ENCODE peak calls at places on chromosomes 13 and 19, in seven cellular contexts. One of them, this sample, is unnamed.
A peak's percentile ranks its signal among the peaks of the same experiment; 100 is the strongest.

GRCh38 chr19:47573076-47574026 is at the start of gene ZNF541:
- DNase-seq in NB4: no peak
- DNase-seq in transverse colon: peak; percentile 61
- DNase-seq in cardiac muscle cell: no peak
- DNase-seq in neuronal stem cell: no peak
- DNase-seq in HEK293T: no peak
- DNase-seq in tibial artery: peak; percentile 82
- DNase-seq in this sample: peak; percentile 57

GRCh38 chr13:24184855-24185254 is 24.3 kb downstream of the SPATA13 start:
- DNase-seq in NB4: no peak
- DNase-seq in transverse colon: no peak
- DNase-seq in cardiac muscle cell: no peak
- DNase-seq in neuronal stem cell: no peak
- DNase-seq in HEK293T: no peak
- DNase-seq in tibial artery: no peak
- DNase-seq in this sample: no peak

GRCh38 chr13:98487522-98487921 is 89.4 kb downstream of the STK24 start:
- DNase-seq in NB4: no peak
- DNase-seq in transverse colon: no peak
- DNase-seq in cardiac muscle cell: no peak
- DNase-seq in neuronal stem cell: no peak
- DNase-seq in HEK293T: no peak
- DNase-seq in tibial artery: no peak
- DNase-seq in this sample: no peak

GRCh38 chr13:114063545-114064515 is 68.6 kb downstream of the RASA3 start:
- DNase-seq in NB4: peak; percentile 68
- DNase-seq in transverse colon: peak; percentile 66
- DNase-seq in cardiac muscle cell: no peak
- DNase-seq in neuronal stem cell: no peak
- DNase-seq in HEK293T: no peak
- DNase-seq in tibial artery: peak; percentile 88
- DNase-seq in this sample: no peak

GRCh38 chr13:77860621-77861020 is 58.0 kb downstream of the EDNRB start:
- DNase-seq in NB4: peak; percentile 62
- DNase-seq in transverse colon: no peak
- DNase-seq in cardiac muscle cell: no peak
- DNase-seq in neuronal stem cell: no peak
- DNase-seq in HEK293T: no peak
- DNase-seq in tibial artery: no peak
- DNase-seq in this sample: no peak

GRCh38 chr13:90947976-90948375 is 399.5 kb upstream of the MIR17HG start:
- DNase-seq in NB4: no peak
- DNase-seq in transverse colon: no peak
- DNase-seq in cardiac muscle cell: no peak
- DNase-seq in neuronal stem cell: no peak
- DNase-seq in HEK293T: no peak
- DNase-seq in tibial artery: no peak
- DNase-seq in this sample: no peak

GRCh38 chr13:50722437-50723125 is 120.9 kb downstream of the DLEU7 start:
- DNase-seq in NB4: no peak
- DNase-seq in transverse colon: no peak
- DNase-seq in cardiac muscle cell: no peak
- DNase-seq in neuronal stem cell: no peak
- DNase-seq in HEK293T: no peak
- DNase-seq in tibial artery: no peak
- DNase-seq in this sample: no peak

GRCh38 chr13:31951215-31951678 is 80.3 kb upstream of the FRY start:
- DNase-seq in NB4: peak; percentile 94
- DNase-seq in transverse colon: peak; percentile 48
- DNase-seq in cardiac muscle cell: peak; percentile 8
- DNase-seq in neuronal stem cell: no peak
- DNase-seq in HEK293T: no peak
- DNase-seq in tibial artery: peak; percentile 77
- DNase-seq in this sample: peak; percentile 52

GRCh38 chr13:29578300-29579048 is 17.0 kb downstream of the SLC7A1 start:
- DNase-seq in NB4: no peak
- DNase-seq in transverse colon: no peak
- DNase-seq in cardiac muscle cell: no peak
- DNase-seq in neuronal stem cell: no peak
- DNase-seq in HEK293T: no peak
- DNase-seq in tibial artery: no peak
- DNase-seq in this sample: no peak

GRCh38 chr19:17841810-17842662 is 5.7 kb downstream of the JAK3 start:
- DNase-seq in NB4: peak; percentile 40
- DNase-seq in transverse colon: peak; percentile 80
- DNase-seq in cardiac muscle cell: peak; percentile 97
- DNase-seq in neuronal stem cell: peak; percentile 99
- DNase-seq in HEK293T: peak; percentile 97
- DNase-seq in tibial artery: peak; percentile 84
- DNase-seq in this sample: peak; percentile 94

GRCh38 chr13:74114202-74114601 is 20.0 kb downstream of the KLF12 start:
- DNase-seq in NB4: no peak
- DNase-seq in transverse colon: no peak
- DNase-seq in cardiac muscle cell: no peak
- DNase-seq in neuronal stem cell: no peak
- DNase-seq in HEK293T: no peak
- DNase-seq in tibial artery: no peak
- DNase-seq in this sample: no peak

GRCh38 chr19:12113121-12113520 is 27.0 kb downstream of the ZNF20 start:
- DNase-seq in NB4: no peak
- DNase-seq in transverse colon: no peak
- DNase-seq in cardiac muscle cell: no peak
- DNase-seq in neuronal stem cell: no peak
- DNase-seq in HEK293T: no peak
- DNase-seq in tibial artery: no peak
- DNase-seq in this sample: no peak

GRCh38 chr13:93151277-93151676 is 75.3 kb upstream of the GPC6 start:
- DNase-seq in NB4: peak; percentile 87
- DNase-seq in transverse colon: no peak
- DNase-seq in cardiac muscle cell: no peak
- DNase-seq in neuronal stem cell: no peak
- DNase-seq in HEK293T: no peak
- DNase-seq in tibial artery: no peak
- DNase-seq in this sample: no peak

GRCh38 chr13:80036845-80037504 is 304.0 kb downstream of the SPRY2 start:
- DNase-seq in NB4: peak; percentile 88
- DNase-seq in transverse colon: no peak
- DNase-seq in cardiac muscle cell: no peak
- DNase-seq in neuronal stem cell: no peak
- DNase-seq in HEK293T: no peak
- DNase-seq in tibial artery: no peak
- DNase-seq in this sample: no peak

GRCh38 chr19:46383171-46383815 is 30.1 kb downstream of the CCDC8 start:
- DNase-seq in NB4: peak; percentile 6
- DNase-seq in transverse colon: no peak
- DNase-seq in cardiac muscle cell: no peak
- DNase-seq in neuronal stem cell: no peak
- DNase-seq in HEK293T: no peak
- DNase-seq in tibial artery: no peak
- DNase-seq in this sample: no peak

GRCh38 chr19:48975947-48976847 is 11.1 kb downstream of the FTL start:
- DNase-seq in NB4: peak; percentile 56
- DNase-seq in transverse colon: no peak
- DNase-seq in cardiac muscle cell: peak; percentile 42
- DNase-seq in neuronal stem cell: no peak
- DNase-seq in HEK293T: peak; percentile 57
- DNase-seq in tibial artery: no peak
- DNase-seq in this sample: peak; percentile 72

GRCh38 chr13:106098778-106099177 is 436.7 kb downstream of the EFNB2 start:
- DNase-seq in NB4: no peak
- DNase-seq in transverse colon: no peak
- DNase-seq in cardiac muscle cell: no peak
- DNase-seq in neuronal stem cell: no peak
- DNase-seq in HEK293T: no peak
- DNase-seq in tibial artery: no peak
- DNase-seq in this sample: no peak

GRCh38 chr19:1796395-1797142 is 15.5 kb downstream of the ATP8B3 start:
- DNase-seq in NB4: no peak
- DNase-seq in transverse colon: no peak
- DNase-seq in cardiac muscle cell: no peak
- DNase-seq in neuronal stem cell: no peak
- DNase-seq in HEK293T: no peak
- DNase-seq in tibial artery: no peak
- DNase-seq in this sample: no peak

GRCh38 chr13:99836291-99836690 is 135.3 kb downstream of the ZIC5 start:
- DNase-seq in NB4: no peak
- DNase-seq in transverse colon: no peak
- DNase-seq in cardiac muscle cell: no peak
- DNase-seq in neuronal stem cell: no peak
- DNase-seq in HEK293T: no peak
- DNase-seq in tibial artery: no peak
- DNase-seq in this sample: no peak

GRCh38 chr13:101262306-101262705 is 154.0 kb downstream of the NALCN start:
- DNase-seq in NB4: no peak
- DNase-seq in transverse colon: no peak
- DNase-seq in cardiac muscle cell: no peak
- DNase-seq in neuronal stem cell: no peak
- DNase-seq in HEK293T: no peak
- DNase-seq in tibial artery: no peak
- DNase-seq in this sample: no peak

GRCh38 chr13:65917731-65918130 is 1312.4 kb downstream of the PCDH9 start:
- DNase-seq in NB4: no peak
- DNase-seq in transverse colon: no peak
- DNase-seq in cardiac muscle cell: no peak
- DNase-seq in neuronal stem cell: no peak
- DNase-seq in HEK293T: no peak
- DNase-seq in tibial artery: no peak
- DNase-seq in this sample: no peak

GRCh38 chr19:10760268-10760944 is 42.5 kb downstream of the DNM2 start:
- DNase-seq in NB4: peak; percentile 68
- DNase-seq in transverse colon: peak; percentile 49
- DNase-seq in cardiac muscle cell: peak; percentile 15
- DNase-seq in neuronal stem cell: no peak
- DNase-seq in HEK293T: peak; percentile 47
- DNase-seq in tibial artery: no peak
- DNase-seq in this sample: peak; percentile 84

GRCh38 chr13:42355118-42355840 is 83.3 kb downstream of the AKAP11 start:
- DNase-seq in NB4: no peak
- DNase-seq in transverse colon: no peak
- DNase-seq in cardiac muscle cell: peak; percentile 39
- DNase-seq in neuronal stem cell: no peak
- DNase-seq in HEK293T: no peak
- DNase-seq in tibial artery: no peak
- DNase-seq in this sample: no peak

GRCh38 chr13:40438999-40439797 is 227.2 kb downstream of the FOXO1 start:
- DNase-seq in NB4: no peak
- DNase-seq in transverse colon: no peak
- DNase-seq in cardiac muscle cell: no peak
- DNase-seq in neuronal stem cell: no peak
- DNase-seq in HEK293T: no peak
- DNase-seq in tibial artery: no peak
- DNase-seq in this sample: no peak

GRCh38 chr19:19381007-19381926 is 24.2 kb upstream of the GATAD2A start:
- DNase-seq in NB4: no peak
- DNase-seq in transverse colon: peak; percentile 42
- DNase-seq in cardiac muscle cell: no peak
- DNase-seq in neuronal stem cell: no peak
- DNase-seq in HEK293T: no peak
- DNase-seq in tibial artery: no peak
- DNase-seq in this sample: no peak

GRCh38 chr19:10432736-10433130 is 12.4 kb downstream of the PDE4A start:
- DNase-seq in NB4: peak; percentile 44
- DNase-seq in transverse colon: no peak
- DNase-seq in cardiac muscle cell: no peak
- DNase-seq in neuronal stem cell: no peak
- DNase-seq in HEK293T: no peak
- DNase-seq in tibial artery: no peak
- DNase-seq in this sample: no peak

GRCh38 chr19:45809643-45810159 is 5.4 kb downstream of the RSPH6A start:
- DNase-seq in NB4: peak; percentile 93
- DNase-seq in transverse colon: no peak
- DNase-seq in cardiac muscle cell: no peak
- DNase-seq in neuronal stem cell: no peak
- DNase-seq in HEK293T: no peak
- DNase-seq in tibial artery: no peak
- DNase-seq in this sample: peak; percentile 19

GRCh38 chr13:113649212-113649611 is 8.8 kb downstream of the ATP4B start:
- DNase-seq in NB4: no peak
- DNase-seq in transverse colon: peak; percentile 3
- DNase-seq in cardiac muscle cell: no peak
- DNase-seq in neuronal stem cell: no peak
- DNase-seq in HEK293T: no peak
- DNase-seq in tibial artery: peak; percentile 48
- DNase-seq in this sample: no peak

GRCh38 chr19:55649579-55650557 is 1.9 kb downstream of the CCDC106 start:
- DNase-seq in NB4: no peak
- DNase-seq in transverse colon: no peak
- DNase-seq in cardiac muscle cell: no peak
- DNase-seq in neuronal stem cell: no peak
- DNase-seq in HEK293T: no peak
- DNase-seq in tibial artery: no peak
- DNase-seq in this sample: no peak

GRCh38 chr19:41239961-41240574 is 21.0 kb downstream of the AXL start:
- DNase-seq in NB4: no peak
- DNase-seq in transverse colon: no peak
- DNase-seq in cardiac muscle cell: no peak
- DNase-seq in neuronal stem cell: no peak
- DNase-seq in HEK293T: no peak
- DNase-seq in tibial artery: no peak
- DNase-seq in this sample: no peak

GRCh38 chr13:100336795-100337516 is 248.1 kb downstream of the PCCA start:
- DNase-seq in NB4: no peak
- DNase-seq in transverse colon: no peak
- DNase-seq in cardiac muscle cell: no peak
- DNase-seq in neuronal stem cell: no peak
- DNase-seq in HEK293T: no peak
- DNase-seq in tibial artery: no peak
- DNase-seq in this sample: no peak

GRCh38 chr13:44117351-44117750 is 237.6 kb downstream of the LACC1 start:
- DNase-seq in NB4: peak; percentile 78
- DNase-seq in transverse colon: no peak
- DNase-seq in cardiac muscle cell: no peak
- DNase-seq in neuronal stem cell: no peak
- DNase-seq in HEK293T: no peak
- DNase-seq in tibial artery: no peak
- DNase-seq in this sample: no peak

GRCh38 chr13:41075034-41075433 is 13.7 kb downstream of the WBP4 start:
- DNase-seq in NB4: peak; percentile 59
- DNase-seq in transverse colon: no peak
- DNase-seq in cardiac muscle cell: peak; percentile 64
- DNase-seq in neuronal stem cell: no peak
- DNase-seq in HEK293T: peak; percentile 35
- DNase-seq in tibial artery: no peak
- DNase-seq in this sample: peak; percentile 46

GRCh38 chr19:29084266-29084665 is 128.7 kb downstream of the UQCRFS1 start:
- DNase-seq in NB4: peak; percentile 61
- DNase-seq in transverse colon: no peak
- DNase-seq in cardiac muscle cell: peak; percentile 5
- DNase-seq in neuronal stem cell: no peak
- DNase-seq in HEK293T: peak; percentile 26
- DNase-seq in tibial artery: no peak
- DNase-seq in this sample: no peak

This sample was measured in G401.